ENCODE peak calls at places on chromosome 6, in eight cellular contexts. D, S, O, P, B, I, C and Q are unnamed samples.

GRCh38 chr6:42113929-42114636 is 28.3 kb downstream of the C6orf132 start:
- DNase-seq in I (no peak), S (no peak), B (no peak), C (no peak), O (peak; percentile 33), D (no peak), P (no peak), Q (no peak)

GRCh38 chr6:120431841-120432240 is 902.4 kb downstream of the TBC1D32 start:
- DNase-seq in I (no peak), O (no peak), B (no peak), P (peak; percentile 31), D (no peak), C (no peak), S (no peak), Q (no peak)

GRCh38 chr6:33290459-33290858 is 1.1 kb downstream of the PFDN6 start:
- DNase-seq in C (no peak), P (no peak), D (no peak), I (no peak), O (no peak), B (no peak), S (no peak), Q (no peak)

GRCh38 chr6:161804804-161805203 is 530.9 kb upstream of the AGPAT4 start:
- DNase-seq in S (no peak), B (no peak), I (no peak), O (no peak), C (no peak), P (no peak), D (no peak), Q (no peak)

GRCh38 chr6:27251672-27252251 is 4.3 kb downstream of the PRSS16 start:
- DNase-seq in D (peak; percentile 89), P (no peak), O (peak; percentile 97), S (peak; percentile 90), C (peak; percentile 54), B (peak; percentile 71), I (peak; percentile 88), Q (peak; percentile 55)

GRCh38 chr6:32153252-32153834 is 598 bp upstream of the PPT2 start:
- DNase-seq in C (no peak), S (no peak), B (peak; percentile 37), I (peak; percentile 55), O (no peak), P (no peak), D (peak; percentile 21), Q (peak; percentile 33)

GRCh38 chr6:150891886-150892485 is 26.5 kb downstream of the MTHFD1L start:
- DNase-seq in D (peak; percentile 46), C (peak; percentile 21), P (no peak), I (peak; percentile 73), B (peak; percentile 44), O (peak; percentile 67), S (peak; percentile 76), Q (peak; percentile 89)

GRCh38 chr6:131808460-131809269 is 845 bp downstream of the ENPP1 start:
- DNase-seq in D (no peak), P (no peak), B (no peak), S (no peak), C (no peak), O (no peak), I (no peak), Q (no peak)

GRCh38 chr6:31711233-31711632 is 3.9 kb upstream of the LY6G6D start:
- DNase-seq in S (no peak), D (no peak), I (no peak), C (no peak), P (no peak), O (no peak), B (no peak), Q (no peak)

GRCh38 chr6:31665501-31666336 is at the start of gene CSNK2B:
- DNase-seq in S (peak; percentile 83), D (peak; percentile 91), O (peak; percentile 100), I (peak; percentile 97), C (peak; percentile 91), B (peak; percentile 99), P (peak; percentile 99), Q (peak; percentile 97)

GRCh38 chr6:167056370-167056769 is 57.2 kb downstream of the CEP43 start:
- DNase-seq in P (no peak), B (peak; percentile 30), I (no peak), S (no peak), C (no peak), D (no peak), O (no peak), Q (peak; percentile 5)

GRCh38 chr6:155493694-155494143 is 38.1 kb upstream of the NOX3 start:
- DNase-seq in I (no peak), P (no peak), O (peak; percentile 55), S (no peak), D (no peak), C (no peak), B (no peak), Q (peak; percentile 100)

GRCh38 chr6:19562468-19562867 is 274.7 kb upstream of the ID4 start:
- DNase-seq in P (no peak), I (no peak), C (no peak), S (no peak), B (no peak), D (no peak), O (no peak), Q (no peak)

DNA sequence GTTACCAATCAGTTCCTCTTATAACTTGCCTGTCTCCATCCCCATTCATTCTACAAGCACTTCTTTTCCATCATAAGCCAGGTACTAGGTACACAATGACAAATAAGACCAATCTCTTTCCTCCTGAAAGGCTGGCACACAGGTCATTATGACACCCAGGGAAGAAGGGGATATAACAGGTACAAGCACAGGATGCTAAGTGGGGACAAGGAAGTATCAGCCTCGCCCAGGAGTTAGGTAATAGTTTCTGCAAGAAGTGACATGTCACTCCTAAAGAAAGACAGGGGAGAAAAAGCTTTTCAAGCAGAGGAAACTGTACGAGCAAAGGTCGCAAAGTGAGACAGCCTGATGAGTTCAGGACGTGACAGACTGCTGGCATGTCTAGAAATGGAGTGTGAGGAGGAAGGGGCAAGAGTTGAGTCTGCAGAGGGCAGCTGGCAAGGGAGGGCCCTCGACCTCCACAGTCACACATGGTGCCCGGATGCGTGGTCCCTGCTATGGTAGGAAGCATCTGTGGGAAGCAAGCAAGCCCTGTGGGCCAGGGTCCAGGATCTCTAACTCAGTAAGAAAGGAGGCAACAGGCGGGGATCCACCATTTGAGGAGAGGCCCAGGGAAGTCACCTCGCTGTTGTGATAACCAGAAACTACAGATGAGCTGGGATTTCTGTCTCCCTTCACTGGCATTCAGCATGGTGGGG is 40.4 kb downstream of the GPLD1 start:
- DNase-seq in O (no peak), P (no peak), B (no peak), I (no peak), D (no peak), C (no peak), S (no peak), Q (no peak)
- TF ChIP-seq CTCF in O (no peak), P (no peak), B (no peak), I (no peak), D (no peak), C (no peak), S (no peak), Q (no peak)

DNA sequence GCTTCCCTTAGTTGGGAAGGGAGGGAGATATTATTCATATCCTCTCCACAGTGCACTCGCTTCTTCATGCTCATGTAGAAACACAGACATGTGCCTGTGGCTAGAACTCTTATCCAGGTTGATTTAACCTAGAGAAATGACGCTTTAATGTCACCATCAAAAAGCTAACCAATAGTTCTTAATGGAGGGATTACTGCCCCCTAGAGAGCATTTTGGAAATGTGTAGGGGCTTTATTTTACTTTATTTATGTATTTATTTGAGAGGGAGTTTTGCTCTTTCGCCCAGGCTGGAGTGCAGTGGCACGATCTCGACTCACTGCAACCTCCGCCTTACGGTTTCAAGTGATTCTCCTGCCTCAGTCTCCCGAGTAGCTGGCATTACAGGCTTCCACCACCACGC is 229.6 kb downstream of the SOD2 start:
- DNase-seq in C (no peak), P (no peak), O (no peak), B (no peak), S (no peak), D (no peak), I (no peak), Q (peak; percentile 42)
- TF ChIP-seq CTCF in C (no peak), P (peak; percentile 59), O (peak; percentile 13), B (no peak), S (peak; percentile 51), D (peak; percentile 66), I (peak; percentile 12), Q (peak; percentile 18)

DNA sequence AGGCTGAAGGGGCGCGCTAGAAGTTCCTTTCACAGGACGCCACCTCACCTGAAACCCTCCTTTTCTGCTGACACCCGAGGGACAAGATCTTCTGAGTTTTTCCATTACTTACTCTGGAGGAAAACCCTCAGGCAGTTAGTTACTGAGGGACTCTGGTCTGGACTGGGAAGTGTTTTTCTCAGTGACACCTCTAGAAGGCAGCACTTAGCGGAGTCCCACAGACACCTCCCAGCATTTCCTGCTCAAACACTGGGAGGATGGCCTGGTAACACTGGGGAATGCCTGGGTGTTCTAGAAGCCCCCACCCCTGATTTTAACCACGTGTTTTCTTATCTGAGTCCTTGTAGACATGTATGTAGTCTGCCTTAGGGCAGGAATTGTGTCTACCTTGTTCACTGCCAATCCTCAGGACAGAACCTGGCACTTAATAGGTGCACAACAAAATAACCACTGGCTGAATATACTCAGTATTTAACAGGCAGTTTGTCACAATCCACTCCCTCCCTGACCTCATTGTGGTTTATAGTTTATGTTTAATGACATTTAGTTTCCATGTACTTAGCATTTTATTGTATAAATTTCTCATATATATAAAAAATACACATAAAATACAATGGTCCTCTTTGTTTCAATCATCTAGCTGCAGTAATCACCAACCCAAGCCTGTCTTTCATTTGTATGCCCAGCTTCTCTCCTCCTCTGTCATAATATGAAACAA is 4.8 kb downstream of the GSTA3 start:
- DNase-seq in D (no peak), S (no peak), B (no peak), P (no peak), C (no peak), O (peak; percentile 9), I (no peak), Q (peak; percentile 10)
- TF ChIP-seq CTCF in D (peak; percentile 24), S (no peak), B (no peak), P (peak; percentile 22), C (no peak), O (no peak), I (peak; percentile 17), Q (peak; percentile 34)

GRCh38 chr6:170274713-170275560 is 15.9 kb downstream of the DLL1 start:
- DNase-seq in O (no peak), B (no peak), S (no peak), C (no peak), D (no peak), I (no peak), P (peak; percentile 45), Q (no peak)

GRCh38 chr6:170272341-170273065 is 18.4 kb downstream of the DLL1 start:
- DNase-seq in P (peak; percentile 49), S (no peak), B (no peak), D (no peak), I (no peak), C (no peak), O (no peak), Q (no peak)

GRCh38 chr6:170271771-170272314 is 19.0 kb downstream of the DLL1 start:
- DNase-seq in I (no peak), B (peak; percentile 88), S (no peak), O (no peak), D (no peak), C (peak; percentile 53), P (peak; percentile 78), Q (no peak)

GRCh38 chr6:170273191-170273590 is 17.7 kb downstream of the DLL1 start:
- DNase-seq in P (peak; percentile 29), S (no peak), O (no peak), D (no peak), I (no peak), B (no peak), C (no peak), Q (no peak)

DNA sequence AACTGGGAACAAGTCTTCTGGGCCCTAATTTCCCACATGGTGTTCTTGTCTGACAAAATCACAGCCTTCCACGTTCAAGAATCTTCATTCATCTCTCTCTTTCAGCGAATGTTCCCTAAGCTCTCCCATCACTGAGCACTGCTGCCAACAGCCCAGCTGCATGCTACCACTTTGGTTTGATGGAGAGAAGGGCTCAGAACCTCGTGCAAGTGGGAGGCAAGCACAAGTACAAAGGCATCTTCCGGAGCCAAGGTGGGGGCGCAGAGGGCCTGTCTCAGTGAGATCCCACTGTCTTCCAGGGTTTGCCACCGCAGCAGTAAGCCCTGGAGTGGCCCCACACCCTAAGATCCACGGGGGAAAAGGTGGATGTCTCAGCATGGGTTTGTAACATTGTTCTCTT is 17.2 kb downstream of the DLL1 start:
- DNase-seq in S (no peak), D (no peak), I (no peak), O (no peak), B (no peak), P (peak; percentile 31), C (no peak), Q (no peak)
- TF ChIP-seq CTCF in S (no peak), D (no peak), I (no peak), O (no peak), B (no peak), P (no peak), C (no peak), Q (no peak)